ENCODE peak calls at places on chromosomes 1 and 21, in seven cellular contexts. S is stomach, D is right lobe of liver, Z is uterus, V is suprapubic skin, I is IMR-90, K is breast epithelium. W is an unnamed sample. For H3K27me3, the result is how much of the 10 kb centered on the place peaks cover.

GRCh38 chr21:32298148-32298559 is 501 bp upstream of the MRAP start:
- DNase-seq in D (no peak), Z (no peak), V (peak), I (peak), S (no peak), K (no peak), W (no peak)

GRCh38 chr1:163381487-163382184 is 59.9 kb downstream of the NUF2 start:
- DNase-seq in S (no peak), V (no peak), D (no peak), Z (no peak), K (no peak), I (no peak), W (no peak)

GRCh38 chr1:210366767-210367166 is 38.1 kb downstream of the HHAT start:
- DNase-seq in S (no peak), D (no peak), I (no peak), K (peak), V (no peak), Z (no peak), W (no peak)

GRCh38 chr21:41684381-41685245 is 82.2 kb downstream of the RIPK4 start:
- DNase-seq in Z (no peak), K (no peak), S (peak), D (no peak), I (peak), V (no peak), W (no peak)

GRCh38 chr1:55894521-55894920 is 679.4 kb upstream of the USP24 start:
- DNase-seq in S (no peak), Z (no peak), V (no peak), D (no peak), K (no peak), I (peak), W (no peak)

GRCh38 chr1:225754940-225755635 is 22.5 kb upstream of the SRP9 start:
- DNase-seq in D (peak), K (no peak), V (peak), S (peak), Z (no peak), I (peak), W (peak)

GRCh38 chr1:159921251-159921650 is 4.1 kb downstream of the TAGLN2 start:
- DNase-seq in I (peak), V (no peak), Z (no peak), D (no peak), K (no peak), S (no peak), W (no peak)

GRCh38 chr1:211547710-211548109 is 31.3 kb downstream of the SLC30A1 start:
- DNase-seq in K (no peak), I (no peak), D (no peak), V (no peak), S (no peak), Z (no peak), W (no peak)

GRCh38 chr1:47582891-47583608 is 145.2 kb downstream of the FOXD2 start:
- DNase-seq in V (peak), D (no peak), Z (no peak), I (no peak), S (no peak), K (no peak), W (peak)

GRCh38 chr1:99365121-99365520 is 100.8 kb downstream of the PLPPR4 start:
- DNase-seq in V (no peak), Z (no peak), K (no peak), D (no peak), S (no peak), I (no peak), W (no peak)

DNA sequence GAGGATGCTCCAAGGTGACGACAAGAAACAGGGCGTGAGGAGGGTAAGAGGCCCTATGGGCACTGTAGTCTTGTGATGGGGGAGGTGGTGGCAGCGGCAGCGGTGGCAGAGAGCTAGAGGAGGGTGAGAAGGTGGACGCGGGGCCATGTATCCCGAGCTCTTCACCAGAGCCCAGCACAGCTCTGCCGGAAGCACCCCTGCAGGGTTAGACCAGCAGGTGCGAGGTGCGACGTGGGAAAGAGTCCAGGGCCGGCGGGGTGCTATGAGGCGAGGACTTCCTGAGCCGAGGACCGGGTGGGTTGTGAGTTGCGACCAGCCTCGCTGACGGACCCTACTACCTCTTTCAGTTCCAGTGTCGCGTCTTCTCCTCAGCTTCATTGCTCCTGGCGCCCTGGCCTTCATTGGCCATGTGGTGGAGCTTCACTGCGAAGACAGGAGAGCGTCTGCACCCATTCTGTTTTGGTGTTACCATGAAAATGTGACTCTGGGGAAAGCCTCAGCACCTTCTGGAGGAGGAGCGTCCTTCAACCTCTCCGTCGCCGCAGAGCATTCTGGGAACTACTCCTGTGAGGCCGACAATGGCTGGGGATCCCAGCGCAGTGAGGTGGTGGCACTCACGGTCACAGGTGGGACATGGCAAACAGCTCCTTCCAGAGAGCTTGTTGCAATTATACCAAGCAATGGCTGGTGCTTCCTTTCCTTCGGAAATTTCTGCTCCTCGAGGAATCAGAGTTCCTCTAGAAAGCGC is 67.9 kb upstream of the KIRREL1 start:
- DNase-seq in I (no peak), K (no peak), Z (no peak), D (no peak), V (no peak), S (no peak), W (no peak)
- H3K27me3 ChIP-seq in I (under half), K (under half), Z (under half), D (under half), V (under half), S (under half), W (under half)

GRCh38 chr1:58783090-58783992 is 506 bp downstream of the JUN start:
- DNase-seq in K (peak), V (peak), Z (no peak), I (peak), S (peak), D (peak), W (peak)
- TF ChIP-seq POLR2A in K (peak), V (peak), Z (no peak), I (no peak), S (peak), D (no peak), W (peak)

GRCh38 chr1:204946640-204947039 is 76.0 kb downstream of the NFASC start:
- DNase-seq in I (no peak), Z (no peak), D (no peak), V (no peak), K (no peak), S (no peak), W (no peak)

GRCh38 chr1:204947747-204948146 is 77.1 kb downstream of the NFASC start:
- DNase-seq in Z (no peak), S (no peak), D (no peak), V (no peak), I (no peak), K (no peak), W (no peak)

GRCh38 chr1:204945565-204945977 is 74.9 kb downstream of the NFASC start:
- DNase-seq in K (no peak), D (no peak), I (no peak), Z (no peak), S (no peak), V (no peak), W (no peak)

GRCh38 chr1:204947338-204947737 is 76.7 kb downstream of the NFASC start:
- DNase-seq in K (no peak), V (no peak), Z (no peak), S (no peak), I (no peak), D (no peak), W (no peak)

GRCh38 chr1:204950353-204951001 is 79.8 kb downstream of the NFASC start:
- DNase-seq in K (no peak), S (no peak), Z (no peak), I (no peak), D (no peak), V (no peak), W (no peak)
- TF ChIP-seq CTCF in K (no peak), S (no peak), Z (no peak), I (no peak), D (no peak), V (no peak), W (no peak)

DNA sequence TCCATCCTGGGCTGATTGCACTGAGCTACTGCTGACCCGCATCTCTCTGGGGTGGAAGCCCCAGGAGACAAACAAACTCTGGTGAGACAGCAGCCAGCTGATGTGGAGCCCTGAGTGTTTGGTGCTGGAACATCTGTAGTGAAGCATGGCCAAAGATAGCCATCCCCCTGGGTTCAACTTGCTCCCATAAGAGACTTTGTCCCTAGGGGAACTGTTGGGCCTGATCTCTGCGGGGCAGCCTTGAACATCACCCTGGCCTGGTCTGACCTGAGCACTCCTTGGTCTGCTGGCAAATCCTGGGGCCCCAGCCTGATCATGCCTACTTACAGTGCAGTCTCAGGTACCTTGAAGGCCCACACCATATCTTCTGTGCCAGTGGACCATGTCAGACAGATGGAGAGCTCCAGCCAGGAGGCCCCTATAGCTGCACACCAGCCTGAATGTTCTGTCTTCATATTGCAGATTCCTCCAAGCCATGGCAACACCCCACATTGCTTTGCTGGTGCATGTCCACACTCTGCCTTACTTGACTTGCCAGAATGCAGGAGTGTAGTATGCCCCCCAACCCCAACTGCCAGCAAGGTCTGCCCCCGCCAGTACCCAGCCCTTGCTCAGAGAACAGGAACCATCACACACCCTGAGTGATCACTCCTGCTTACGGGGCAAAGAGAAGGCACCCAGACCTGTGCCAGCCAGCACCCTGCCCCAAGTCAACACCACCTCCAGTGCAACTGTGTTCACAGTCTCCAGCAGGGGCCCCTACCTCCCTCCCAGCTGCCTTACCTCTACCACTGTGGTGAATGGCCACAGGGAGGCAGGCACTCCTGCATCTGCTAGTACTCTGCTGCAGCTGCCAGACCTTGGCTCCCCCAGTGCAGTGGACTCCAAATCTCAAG is 690.5 kb upstream of the NR5A2 start:
- DNase-seq in S (no peak), D (no peak), Z (no peak), I (no peak), K (no peak), V (no peak), W (no peak)
- H3K27me3 ChIP-seq in S (under half), D (under half), Z (under half), I (under half), K (under half), V (under half), W (under half)

DNA sequence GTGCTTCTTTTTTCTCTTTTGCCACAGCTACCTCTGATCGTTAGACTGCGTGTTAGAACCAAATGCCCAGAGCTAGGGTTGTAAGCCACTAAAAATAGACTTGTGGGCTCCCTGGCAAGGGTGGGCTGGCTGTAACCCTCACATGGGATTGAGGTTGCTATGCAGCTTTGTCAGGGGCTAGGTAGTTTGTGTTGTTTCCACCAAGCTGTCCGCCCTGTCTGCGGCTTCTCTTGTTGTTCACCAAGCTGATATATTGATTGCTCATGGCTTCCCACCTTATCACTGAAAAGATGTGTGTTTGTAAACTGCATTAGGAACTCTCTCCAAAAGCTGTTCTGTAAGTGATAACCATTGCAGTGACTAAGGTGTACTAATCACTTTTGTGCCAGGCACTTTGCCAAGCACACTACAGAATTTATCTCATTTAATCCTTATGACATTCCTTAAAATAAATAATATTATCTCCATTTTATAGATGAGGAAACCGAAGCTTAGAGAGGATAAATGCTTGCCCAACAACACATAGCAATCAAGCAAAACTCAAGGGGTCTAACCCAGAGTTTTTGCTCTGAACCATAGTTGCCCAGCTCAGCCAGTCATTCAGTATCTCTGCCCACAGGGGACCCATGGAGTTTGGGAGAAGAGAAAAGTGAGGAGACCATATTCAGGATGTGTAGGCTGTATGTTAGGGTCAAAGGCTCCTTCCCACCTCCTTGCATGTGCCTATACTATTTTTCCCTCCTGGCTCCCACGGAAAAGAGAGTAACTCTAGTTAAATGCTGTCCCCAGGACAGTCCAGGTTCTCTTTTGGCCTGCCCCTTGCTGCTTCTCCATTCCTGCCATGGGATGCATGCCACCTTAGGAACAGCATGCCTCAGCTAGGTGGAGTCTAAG is 42.2 kb upstream of the TARBP1 start:
- DNase-seq in K (no peak), S (peak), D (no peak), I (no peak), Z (no peak), V (no peak), W (no peak)
- TF ChIP-seq POLR2A in K (no peak), S (no peak), D (no peak), I (no peak), Z (no peak), V (no peak), W (no peak)

GRCh38 chr21:23858878-23859277 is 1748.4 kb downstream of the MRPL39 start:
- DNase-seq in V (no peak), Z (no peak), S (no peak), K (no peak), I (no peak), D (no peak), W (no peak)

GRCh38 chr21:23853796-23854379 is 1753.4 kb downstream of the MRPL39 start:
- DNase-seq in K (no peak), S (no peak), V (no peak), I (peak), D (no peak), Z (no peak), W (no peak)
- TF ChIP-seq CTCF in K (peak), S (no peak), V (peak), I (peak), D (peak), Z (peak), W (peak)

GRCh38 chr1:202397256-202397655 is 48.8 kb downstream of the PPP1R12B start:
- DNase-seq in K (no peak), D (no peak), V (no peak), S (no peak), I (no peak), Z (no peak), W (no peak)
- H3K27me3 ChIP-seq in K (under half), D (under half), V (under half), S (under half), I (under half), Z (under half), W (under half)

W was measured in heart left ventricle.